ENCODE peak calls at places on chromosomes 3 and 15, in four cellular contexts. A, V, U and G are unnamed samples.
A peak's percentile ranks its signal among the peaks of the same experiment; 100 is the strongest.

GRCh38 chr3:195455789-195456188 is 13.0 kb upstream of the ACAP2 start:
- DNase-seq in A (no peak), V (no peak), U (no peak), G (no peak)

GRCh38 chr15:90062023-90062728 is 40.1 kb downstream of the IDH2 start:
- DNase-seq in A (peak; percentile 88), V (peak; percentile 10), U (no peak), G (no peak)

GRCh38 chr3:16126634-16127033 is 47.8 kb upstream of the GALNT15 start:
- DNase-seq in A (no peak), V (no peak), U (no peak), G (no peak)

GRCh38 chr3:145716519-145716918 is 444.5 kb downstream of the PLOD2 start:
- DNase-seq in A (no peak), V (no peak), U (no peak), G (no peak)

GRCh38 chr3:181176610-181177009 is 187.1 kb upstream of the DNAJC19 start:
- DNase-seq in A (peak; percentile 32), V (peak; percentile 45), U (peak; percentile 33), G (peak; percentile 81)

GRCh38 chr15:57534279-57534678 is 57.4 kb upstream of the MYZAP start:
- DNase-seq in A (peak; percentile 72), V (no peak), U (no peak), G (no peak)

GRCh38 chr15:91548588-91548987 is 304.9 kb upstream of the SLCO3A1 start:
- DNase-seq in A (no peak), V (peak; percentile 37), U (peak; percentile 21), G (no peak)

GRCh38 chr3:535566-536416 is 339.2 kb downstream of the CHL1 start:
- DNase-seq in A (peak; percentile 72), V (peak; percentile 10), U (no peak), G (no peak)

GRCh38 chr3:112460519-112460918 is 38.8 kb downstream of the BTLA start:
- DNase-seq in A (no peak), V (no peak), U (no peak), G (no peak)

GRCh38 chr3:71726106-71726505 is 904 bp upstream of the EIF4E3 start:
- DNase-seq in A (no peak), V (no peak), U (no peak), G (no peak)

GRCh38 chr15:65329991-65330735 is 25.7 kb downstream of the RNU5B-1 start:
- DNase-seq in A (no peak), V (no peak), U (no peak), G (no peak)

DNA sequence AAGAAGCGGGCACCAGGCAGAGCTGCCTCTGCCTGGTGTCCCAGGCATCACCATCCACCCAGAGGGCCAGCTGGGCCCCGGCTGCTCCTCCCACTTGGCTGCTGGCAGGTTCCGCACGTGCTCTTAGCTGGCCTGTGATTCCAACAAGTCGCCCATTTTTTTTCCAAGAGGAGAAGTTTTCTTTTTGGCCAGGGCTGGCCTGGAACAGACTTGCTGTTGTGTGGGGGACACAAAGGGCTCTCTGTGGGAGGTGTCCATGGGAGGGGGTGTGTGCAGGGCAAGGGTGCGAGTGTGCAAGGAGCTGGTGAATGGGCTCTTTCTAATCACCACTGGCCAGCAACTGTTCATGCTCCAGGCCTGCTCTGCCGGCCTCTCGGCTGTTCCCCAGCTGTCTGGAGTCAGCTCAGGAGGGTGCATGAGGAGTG is 7.3 kb downstream of the AMOTL2 start:
- DNase-seq in A (peak; percentile 28), V (no peak), U (no peak), G (no peak)
- H3K4me1 ChIP-seq in A (peaks cover 21% of the 10 kb centered on the region), V (peaks cover 87% of the 10 kb centered on the region), U (peaks cover 93% of the 10 kb centered on the region), G (peaks cover 100% of the 10 kb centered on the region)

GRCh38 chr15:50117628-50118027 is 1.4 kb downstream of the ATP8B4 start:
- DNase-seq in A (no peak), V (no peak), U (no peak), G (no peak)

GRCh38 chr15:50113187-50113505 is 5.9 kb downstream of the ATP8B4 start:
- DNase-seq in A (no peak), V (no peak), U (no peak), G (no peak)

GRCh38 chr15:50114381-50114780 is 4.7 kb downstream of the ATP8B4 start:
- DNase-seq in A (no peak), V (no peak), U (no peak), G (no peak)

GRCh38 chr15:50119063-50119700 is at the start of gene ATP8B4:
- DNase-seq in A (peak; percentile 31), V (no peak), U (no peak), G (no peak)

DNA sequence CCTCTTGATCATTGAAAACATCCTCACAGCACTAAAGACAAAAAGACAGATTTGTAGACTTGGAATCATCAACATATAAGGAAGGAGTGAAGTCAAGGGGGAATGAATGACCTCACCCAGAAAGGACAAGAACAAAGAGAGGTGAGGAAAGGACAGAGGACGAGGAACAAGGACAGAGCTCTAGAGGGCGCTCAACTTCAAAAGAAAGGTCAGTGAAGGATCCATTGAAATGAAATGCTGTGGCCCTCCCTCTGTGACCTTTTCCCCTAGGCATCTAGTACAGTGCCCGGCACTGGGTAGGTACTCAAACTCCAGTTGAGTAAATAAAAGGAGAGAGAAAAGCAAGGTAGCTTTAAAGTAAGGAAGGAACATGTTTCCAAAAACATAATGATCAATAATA is 2.6 kb downstream of the ATP8B4 start:
- DNase-seq in A (peak; percentile 62), V (no peak), U (no peak), G (no peak)
- TF ChIP-seq CTCF in A (peak; percentile 77), V (peak; percentile 15), U (no peak), G (no peak)

DNA sequence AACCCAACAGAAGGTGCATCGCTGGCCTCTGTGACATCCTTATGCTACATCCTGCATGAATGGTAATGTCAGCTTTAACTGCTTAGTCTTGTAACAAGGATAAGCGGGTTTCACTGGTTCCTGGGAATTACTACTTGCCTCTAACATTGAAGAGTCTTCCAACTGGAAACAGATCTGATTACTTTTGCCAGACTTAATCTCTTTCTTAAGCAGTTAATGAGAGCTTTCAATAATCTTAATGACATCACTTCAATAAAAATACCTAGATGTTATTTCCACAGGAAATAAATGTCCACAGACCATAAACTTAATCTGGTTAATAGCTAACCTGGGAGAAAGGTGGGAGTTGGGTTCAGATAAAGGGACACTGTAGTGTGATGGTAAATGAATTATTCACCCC is 44.0 kb downstream of the FMN1 start:
- DNase-seq in A (no peak), V (no peak), U (no peak), G (no peak)
- H3K4me1 ChIP-seq in A (no peaks in the 10 kb centered on the region), V (no peaks in the 10 kb centered on the region), U (peaks cover 3% of the 10 kb centered on the region), G (no peaks in the 10 kb centered on the region)

GRCh38 chr3:197397812-197398211 is 99.4 kb upstream of the DLG1 start:
- DNase-seq in A (no peak), V (no peak), U (no peak), G (no peak)

GRCh38 chr3:197393711-197394110 is 95.3 kb upstream of the DLG1 start:
- DNase-seq in A (no peak), V (no peak), U (no peak), G (peak; percentile 55)

GRCh38 chr3:197399486-197399885 is 101.1 kb upstream of the DLG1 start:
- DNase-seq in A (no peak), V (no peak), U (no peak), G (peak; percentile 46)

GRCh38 chr3:197394464-197395321 is 96.3 kb upstream of the DLG1 start:
- DNase-seq in A (no peak), V (peak; percentile 100), U (peak; percentile 100), G (peak; percentile 92)

GRCh38 chr3:197398301-197398878 is 100.0 kb upstream of the DLG1 start:
- DNase-seq in A (no peak), V (no peak), U (no peak), G (peak; percentile 23)
- TF ChIP-seq CTCF in A (no peak), V (no peak), U (no peak), G (no peak)

GRCh38 chr3:30611613-30612421 is 5.4 kb downstream of the TGFBR2 start:
- DNase-seq in A (no peak), V (peak; percentile 83), U (peak; percentile 72), G (no peak)
- H3K4me1 ChIP-seq in A (peaks cover 20% of the 10 kb centered on the region), V (peaks cover 12% of the 10 kb centered on the region), U (peaks cover 33% of the 10 kb centered on the region), G (peaks cover 77% of the 10 kb centered on the region)

GRCh38 chr15:69762373-69763148 is 309.9 kb downstream of the RPLP1 start:
- DNase-seq in A (peak; percentile 72), V (no peak), U (no peak), G (no peak)
- TF ChIP-seq CTCF in A (peak; percentile 77), V (no peak), U (no peak), G (no peak)

DNA sequence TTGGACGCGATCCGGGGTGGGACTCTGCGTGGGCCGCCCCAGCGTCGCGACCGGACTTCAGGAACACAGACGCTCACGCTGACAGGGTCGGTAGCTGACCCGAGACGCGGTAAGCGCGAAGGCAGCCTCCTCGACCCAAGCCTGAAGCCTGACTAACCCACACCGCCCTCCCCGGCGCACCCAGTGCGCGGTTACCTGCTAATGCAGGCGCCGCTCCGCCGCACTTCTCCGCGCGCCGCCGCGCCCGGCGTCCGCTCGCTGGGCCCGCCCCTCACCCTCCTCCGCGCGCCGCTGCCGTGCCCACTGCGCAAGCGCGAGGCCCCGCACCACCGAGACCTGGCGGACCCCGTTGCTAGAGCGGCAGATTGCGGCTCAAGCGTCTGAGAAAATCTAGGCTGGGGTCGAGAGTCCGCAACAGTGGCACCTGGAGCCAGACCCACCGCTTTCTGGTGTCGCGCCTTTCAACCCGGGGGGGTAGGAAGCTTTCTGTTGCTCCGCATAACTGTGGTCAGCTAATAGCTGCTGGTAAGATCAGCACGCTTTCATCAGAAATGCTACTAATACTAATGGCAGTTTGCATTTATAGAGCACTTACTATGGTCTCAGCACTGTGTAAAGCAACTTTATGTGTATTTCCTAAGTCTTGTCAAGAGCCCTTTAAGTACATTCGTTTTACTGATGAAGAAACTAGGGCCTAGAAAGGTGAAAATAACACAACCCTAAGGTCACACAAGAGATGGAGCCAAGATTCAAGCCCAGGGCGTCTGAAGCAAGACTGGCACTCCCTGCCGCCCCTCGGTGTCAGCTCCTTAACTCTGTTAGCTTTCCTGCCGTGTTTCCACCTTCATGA is at the start of gene TBCCD1:
- DNase-seq in A (peak; percentile 94), V (peak; percentile 82), U (peak; percentile 64), G (peak; percentile 90)
- H3K4me1 ChIP-seq in A (no peaks in the 10 kb centered on the region), V (no peaks in the 10 kb centered on the region), U (peaks cover 24% of the 10 kb centered on the region), G (no peaks in the 10 kb centered on the region)

GRCh38 chr3:55327131-55327920 is 159.8 kb downstream of the WNT5A start:
- DNase-seq in A (no peak), V (peak; percentile 87), U (peak; percentile 83), G (no peak)
- TF ChIP-seq CTCF in A (no peak), V (no peak), U (no peak), G (no peak)

GRCh38 chr15:60391722-60392340 is 6.0 kb downstream of the ANXA2 start:
- DNase-seq in A (no peak), V (no peak), U (no peak), G (no peak)
- H3K4me1 ChIP-seq in A (peaks cover 21% of the 10 kb centered on the region), V (peaks cover 34% of the 10 kb centered on the region), U (peaks cover 69% of the 10 kb centered on the region), G (peaks cover 81% of the 10 kb centered on the region)

GRCh38 chr3:49135499-49135898 is 2.6 kb upstream of the LAMB2 start:
- DNase-seq in A (no peak), V (no peak), U (no peak), G (no peak)

GRCh38 chr3:49132073-49132436 is 795 bp downstream of the LAMB2 start:
- DNase-seq in A (no peak), V (no peak), U (no peak), G (no peak)

GRCh38 chr3:49132437-49133225 is at the start of gene LAMB2:
- DNase-seq in A (peak; percentile 82), V (peak; percentile 86), U (peak; percentile 82), G (peak; percentile 81)

GRCh38 chr3:49133226-49133951 is 539 bp upstream of the LAMB2 start:
- DNase-seq in A (peak; percentile 81), V (peak; percentile 93), U (peak; percentile 90), G (peak; percentile 89)

GRCh38 chr3:49134471-49135265 is 1.8 kb upstream of the LAMB2 start:
- DNase-seq in A (no peak), V (no peak), U (no peak), G (no peak)
- TF ChIP-seq CTCF in A (peak; percentile 30), V (no peak), U (no peak), G (no peak)